ENCODE peak calls at places on chromosomes 3 and 15, in ten cellular contexts. S, M, K, P, H, Z, Y, E, C and D are unnamed samples.

GRCh38 chr3:78255403-78255802 is 1215.5 kb downstream of the ROBO2 start:
- DNase-seq in S (no peak), M (no peak), K (no peak), P (peak; percentile 68), H (no peak), Z (peak; percentile 10), Y (peak; percentile 95), E (no peak), C (peak; percentile 83), D (no peak)

GRCh38 chr15:73228128-73228646 is 140.6 kb downstream of the HCN4 start:
- DNase-seq in S (no peak), M (no peak), K (no peak), P (no peak), H (no peak), Z (no peak), Y (no peak), E (no peak), C (no peak), D (no peak)

GRCh38 chr15:60822403-60822802 is 343.5 kb upstream of the ICE2 start:
- DNase-seq in S (no peak), M (no peak), K (no peak), P (no peak), H (no peak), Z (no peak), Y (no peak), E (no peak), C (no peak), D (no peak)

GRCh38 chr3:28544236-28544635 is 195.6 kb upstream of the AZI2 start:
- DNase-seq in S (peak; percentile 52), M (no peak), K (no peak), P (no peak), H (no peak), Z (no peak), Y (no peak), E (no peak), C (no peak), D (no peak)

GRCh38 chr3:116815831-116816588 is 106.4 kb downstream of the TUSC7 start:
- DNase-seq in S (no peak), M (no peak), K (no peak), P (no peak), H (no peak), Z (no peak), Y (peak; percentile 82), E (no peak), C (peak; percentile 35), D (no peak)

GRCh38 chr3:152271465-152272035 is 2.8 kb downstream of the MBNL1 start:
- DNase-seq in S (no peak), M (no peak), K (no peak), P (no peak), H (no peak), Z (peak; percentile 59), Y (no peak), E (no peak), C (peak; percentile 40), D (no peak)

GRCh38 chr15:73959801-73960200 is 32.3 kb downstream of the STOML1 start:
- DNase-seq in S (no peak), M (no peak), K (no peak), P (no peak), H (no peak), Z (no peak), Y (no peak), E (no peak), C (no peak), D (no peak)

GRCh38 chr15:44712108-44713005 is 1.0 kb downstream of the B2M start:
- DNase-seq in S (peak; percentile 83), M (peak; percentile 76), K (peak; percentile 27), P (peak; percentile 89), H (peak; percentile 45), Z (peak; percentile 83), Y (peak; percentile 87), E (peak; percentile 76), C (peak; percentile 94), D (peak; percentile 77)

GRCh38 chr15:99442268-99442897 is 123.4 kb upstream of the MEF2A start:
- DNase-seq in S (peak; percentile 82), M (no peak), K (no peak), P (no peak), H (peak; percentile 76), Z (peak; percentile 94), Y (peak; percentile 90), E (no peak), C (peak; percentile 92), D (no peak)

GRCh38 chr15:99440551-99441426 is 125.0 kb upstream of the MEF2A start:
- DNase-seq in S (peak; percentile 44), M (no peak), K (no peak), P (no peak), H (no peak), Z (no peak), Y (no peak), E (no peak), C (no peak), D (no peak)

GRCh38 chr15:99443056-99443756 is 122.6 kb upstream of the MEF2A start:
- DNase-seq in S (peak; percentile 32), M (no peak), K (no peak), P (no peak), H (no peak), Z (no peak), Y (no peak), E (no peak), C (no peak), D (no peak)

GRCh38 chr15:99441427-99441766 is 124.4 kb upstream of the MEF2A start:
- DNase-seq in S (no peak), M (no peak), K (no peak), P (no peak), H (no peak), Z (no peak), Y (no peak), E (no peak), C (no peak), D (no peak)

DNA sequence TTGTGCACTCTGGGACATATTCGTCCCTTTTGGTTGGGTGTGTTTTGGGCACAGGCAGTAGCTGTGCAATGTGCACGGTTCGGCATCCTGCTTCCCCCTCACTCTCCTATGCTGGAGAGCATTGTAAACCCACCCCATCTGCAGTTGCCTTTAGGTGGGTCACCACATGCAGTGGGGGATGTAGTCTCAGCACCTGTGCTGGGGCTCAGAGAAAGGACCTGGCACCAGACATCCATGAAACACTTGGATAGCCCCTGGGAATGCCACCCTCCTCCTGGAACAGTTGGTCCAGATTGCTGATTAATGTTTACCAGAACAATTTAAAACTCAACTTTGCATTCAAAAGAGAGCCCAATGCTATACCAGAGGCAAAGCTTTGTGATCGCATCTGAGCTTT is 123.9 kb upstream of the MEF2A start:
- DNase-seq in S (peak; percentile 33), M (no peak), K (no peak), P (no peak), H (no peak), Z (no peak), Y (no peak), E (no peak), C (no peak), D (no peak)
- H3K4me1 ChIP-seq in S (no peaks in the 10 kb centered on the region), M (no peaks in the 10 kb centered on the region), K (no peaks in the 10 kb centered on the region), P (no peaks in the 10 kb centered on the region), H (peaks cover 56% of the 10 kb centered on the region), Z (peaks cover 21% of the 10 kb centered on the region), Y (peaks cover 14% of the 10 kb centered on the region), E (no peaks in the 10 kb centered on the region), C (peaks cover 19% of the 10 kb centered on the region), D (peaks cover 44% of the 10 kb centered on the region)

GRCh38 chr15:52527898-52528464 is 699 bp downstream of the MYO5A start:
- DNase-seq in S (peak; percentile 49), M (peak; percentile 61), K (no peak), P (peak; percentile 29), H (no peak), Z (peak; percentile 57), Y (peak; percentile 33), E (no peak), C (peak; percentile 68), D (peak; percentile 17)

GRCh38 chr15:52532427-52532826 is 3.7 kb upstream of the MYO5A start:
- DNase-seq in S (no peak), M (no peak), K (no peak), P (no peak), H (no peak), Z (no peak), Y (no peak), E (no peak), C (no peak), D (no peak)

GRCh38 chr15:52528465-52529288 is at the start of gene MYO5A:
- DNase-seq in S (peak; percentile 87), M (peak; percentile 91), K (peak; percentile 76), P (peak; percentile 74), H (peak; percentile 74), Z (peak; percentile 75), Y (peak; percentile 71), E (peak; percentile 77), C (peak; percentile 91), D (peak; percentile 65)

GRCh38 chr15:52529289-52529929 is 729 bp upstream of the MYO5A start:
- DNase-seq in S (no peak), M (peak; percentile 59), K (no peak), P (no peak), H (no peak), Z (no peak), Y (no peak), E (peak; percentile 20), C (no peak), D (no peak)

DNA sequence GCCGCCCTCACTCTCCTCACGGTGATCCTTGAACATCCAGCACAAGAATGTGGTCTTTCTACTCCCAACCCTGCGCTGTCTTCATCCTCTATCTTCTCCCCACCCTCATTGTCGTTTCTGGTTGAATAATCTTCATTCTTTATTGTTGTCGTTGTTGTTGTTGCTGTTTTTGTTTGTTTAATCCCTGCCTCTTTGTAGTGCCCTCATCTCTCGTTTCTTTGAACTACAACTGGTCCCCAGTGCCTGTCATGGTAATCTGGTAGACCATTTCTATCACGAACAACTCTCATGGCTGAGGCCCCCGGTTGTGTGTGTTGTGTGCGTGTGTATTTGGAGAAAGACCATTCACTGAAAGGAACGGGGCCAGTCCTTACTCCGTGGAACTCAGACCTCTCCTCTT is 1.3 kb upstream of the MYO5A start:
- DNase-seq in S (no peak), M (no peak), K (no peak), P (no peak), H (no peak), Z (no peak), Y (no peak), E (no peak), C (no peak), D (no peak)
- H3K4me3 ChIP-seq in S (peak overlapping the region; percentile 92), M (peak overlapping the region; percentile 95), K (no peak overlapping the region), P (no peak overlapping the region), H (peak overlapping the region; percentile 88), Z (no peak overlapping the region), Y (no peak overlapping the region), E (no peak overlapping the region), C (peak overlapping the region; percentile 92), D (no peak overlapping the region)

DNA sequence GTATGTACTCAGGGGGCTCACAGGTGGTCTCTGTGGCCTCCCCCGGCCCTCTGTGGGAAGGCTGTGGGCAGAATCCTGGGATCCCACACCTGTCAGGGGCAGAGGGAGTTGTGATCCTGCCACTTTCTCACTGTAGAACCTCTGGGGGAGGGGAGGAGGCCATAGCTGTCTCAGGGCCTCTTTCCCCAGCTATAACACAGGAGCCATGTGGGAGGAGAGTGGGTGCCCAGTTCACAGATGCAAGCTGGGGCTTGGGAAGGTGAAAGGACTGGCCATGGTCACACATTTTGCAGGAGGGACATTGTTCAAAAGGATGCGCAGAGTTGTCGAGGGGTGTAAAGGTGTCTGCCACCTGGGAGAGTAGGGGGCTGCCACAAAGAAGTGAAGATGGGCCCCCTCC is 11.7 kb downstream of the MAPKAPK3 start:
- DNase-seq in S (no peak), M (no peak), K (no peak), P (no peak), H (no peak), Z (no peak), Y (no peak), E (no peak), C (no peak), D (no peak)
- H3K4me1 ChIP-seq in S (no peaks in the 10 kb centered on the region), M (peaks cover 8% of the 10 kb centered on the region), K (peaks cover 12% of the 10 kb centered on the region), P (peaks cover 7% of the 10 kb centered on the region), H (peaks cover 59% of the 10 kb centered on the region), Z (peaks cover 7% of the 10 kb centered on the region), Y (peaks cover 6% of the 10 kb centered on the region), E (no peaks in the 10 kb centered on the region), C (peaks cover 62% of the 10 kb centered on the region), D (peaks cover 13% of the 10 kb centered on the region)

GRCh38 chr15:95556866-95557225 is 773.7 kb upstream of the NR2F2 start:
- DNase-seq in S (peak; percentile 52), M (no peak), K (no peak), P (no peak), H (no peak), Z (peak; percentile 93), Y (no peak), E (no peak), C (no peak), D (no peak)
- H3K4me3 ChIP-seq in S (no peak overlapping the region), M (no peak overlapping the region), K (no peak overlapping the region), P (peak overlapping the region; percentile 30), H (no peak overlapping the region), Z (no peak overlapping the region), Y (no peak overlapping the region), E (no peak overlapping the region), C (no peak overlapping the region), D (no peak overlapping the region)